ENCODE peak calls at places on chromosomes 1 and 21, in four cellular contexts. J is cardiac muscle cell; Q is fibroblast of mammary gland; D is naive thymus-derived CD4-positive, alpha-beta T cell. E is an unnamed sample.

GRCh38 chr1:119594386-119594785 is 53.7 kb downstream of the ZNF697 start:
- DNase-seq in J (no peak), Q (no peak), D (no peak), E (peak)

GRCh38 chr1:39877231-39877778 is 6.0 kb downstream of the TRIT1 start:
- DNase-seq in J (no peak), Q (no peak), D (no peak), E (no peak)

GRCh38 chr1:60035925-60036324 is 37.6 kb downstream of the C1orf87 start:
- DNase-seq in J (no peak), Q (peak), D (no peak), E (no peak)

GRCh38 chr21:39087976-39088370 is 95.3 kb downstream of the PSMG1 start:
- DNase-seq in J (no peak), Q (no peak), D (no peak), E (no peak)

GRCh38 chr1:185561629-185562028 is 172.6 kb upstream of the HMCN1 start:
- DNase-seq in J (no peak), Q (no peak), D (no peak), E (peak)

GRCh38 chr1:51736702-51737101 is 119.8 kb downstream of the OSBPL9 start:
- DNase-seq in J (peak), Q (peak), D (no peak), E (peak)

GRCh38 chr1:201266774-201267173 is 16.5 kb upstream of the PKP1 start:
- DNase-seq in J (no peak), Q (peak), D (no peak), E (peak)

GRCh38 chr1:63904826-63905225 is 131.0 kb downstream of the ROR1 start:
- DNase-seq in J (no peak), Q (no peak), D (no peak), E (no peak)

GRCh38 chr1:29655945-29656866 is 419.9 kb downstream of the PTPRU start:
- DNase-seq in J (peak), Q (no peak), D (no peak), E (no peak)

GRCh38 chr21:15631342-15631741 is 98.4 kb upstream of the USP25 start:
- DNase-seq in J (no peak), Q (peak), D (no peak), E (peak)

GRCh38 chr1:178046856-178047255 is 47.0 kb upstream of the RASAL2 start:
- DNase-seq in J (no peak), Q (no peak), D (no peak), E (no peak)

GRCh38 chr1:109201123-109201703 is 12.5 kb upstream of the SARS1 start:
- DNase-seq in J (peak), Q (peak), D (peak), E (peak)

GRCh38 chr1:227756172-227756959 is 21.1 kb downstream of the SNAP47 start:
- DNase-seq in J (no peak), Q (peak), D (no peak), E (peak)

GRCh38 chr1:201552941-201553341 is 14.0 kb downstream of the NAV1 start:
- DNase-seq in J (no peak), Q (peak), D (no peak), E (no peak)

GRCh38 chr1:27959792-27960603 is at the start of gene XKR8:
- DNase-seq in J (peak), Q (peak), D (peak), E (peak)

GRCh38 chr1:53483170-53483569 is 24.0 kb downstream of the DMRTB1 start:
- DNase-seq in J (no peak), Q (no peak), D (no peak), E (no peak)

GRCh38 chr1:246860401-246860800 is 71.3 kb downstream of the AHCTF1 start:
- DNase-seq in J (no peak), Q (peak), D (no peak), E (peak)

GRCh38 chr1:17233675-17234074 is 15.2 kb upstream of the PADI3 start:
- DNase-seq in J (no peak), Q (peak), D (no peak), E (peak)

GRCh38 chr1:175757381-175758015 is 14.1 kb upstream of the TNR start:
- DNase-seq in J (peak), Q (peak), D (peak), E (no peak)

GRCh38 chr1:42368096-42368795 is 12.3 kb upstream of the RIMKLA start:
- DNase-seq in J (no peak), Q (no peak), D (no peak), E (no peak)

GRCh38 chr1:161069201-161069685 is 448 bp downstream of the ARHGAP30 start:
- DNase-seq in J (no peak), Q (no peak), D (no peak), E (no peak)

GRCh38 chr1:1066403-1067283 is 7.5 kb downstream of the RNF223 start:
- DNase-seq in J (no peak), Q (no peak), D (no peak), E (no peak)